ENCODE peak calls at places on chromosomes 5 and 9, in four cellular contexts. W is activated naive CD4-positive, alpha-beta T cell treated with anti-CD3 and anti-CD28 coated beads, Interleukin-2, amount 10 ng/mL, durations not matched to agents 7 days and 5 days; J is D341Med; R is ecto neural progenitor cell. V is an unnamed sample.

GRCh38 chr9:127344373-127344995 is 52.5 kb upstream of the SLC2A8 start:
- DNase-seq in W (no peak), J (no peak), R (no peak), V (no peak)

GRCh38 chr9:79642671-79643070 is 70.9 kb downstream of the TLE4 start:
- DNase-seq in J (no peak), R (no peak), W (no peak), V (no peak)

GRCh38 chr9:3398232-3398648 is 127.6 kb downstream of the RFX3 start:
- DNase-seq in R (no peak), J (no peak), W (no peak), V (no peak)

GRCh38 chr9:98488578-98489312 is 220.0 kb downstream of the GABBR2 start:
- DNase-seq in W (no peak), R (no peak), J (no peak), V (no peak)

GRCh38 chr9:130042406-130042930 is 521 bp downstream of the FNBP1 start:
- DNase-seq in R (no peak), J (peak), W (peak), V (peak)

GRCh38 chr5:57618767-57619381 is 136.3 kb upstream of the ACTBL2 start:
- DNase-seq in J (no peak), W (no peak), R (no peak), V (no peak)

GRCh38 chr9:92666236-92666635 is 3.7 kb downstream of the IPPK start:
- DNase-seq in J (no peak), R (no peak), W (no peak), V (no peak)

GRCh38 chr5:39570418-39571027 is 145.7 kb upstream of the DAB2 start:
- DNase-seq in W (no peak), R (no peak), J (peak), V (peak)

GRCh38 chr9:135307314-135307713 is 172.3 kb upstream of the PPP1R26 start:
- DNase-seq in R (no peak), J (no peak), W (no peak), V (no peak)

GRCh38 chr5:107103522-107103921 is 567.2 kb downstream of the EFNA5 start:
- DNase-seq in W (no peak), J (no peak), R (no peak), V (no peak)

GRCh38 chr9:133657120-133657661 is 21.0 kb downstream of the DBH start:
- DNase-seq in J (no peak), W (no peak), R (no peak), V (no peak)

GRCh38 chr9:128551652-128552152 is 685 bp upstream of the SPTAN1 start:
- DNase-seq in W (no peak), J (no peak), R (no peak), V (no peak)

GRCh38 chr9:116978155-116978554 is 291.1 kb downstream of the TRIM32 start:
- DNase-seq in R (no peak), W (no peak), J (no peak), V (no peak)

GRCh38 chr5:80172067-80172690 is 83.7 kb downstream of the SERINC5 start:
- DNase-seq in J (no peak), R (no peak), W (no peak), V (no peak)

GRCh38 chr5:147098233-147098790 is 136.5 kb upstream of the STK32A start:
- DNase-seq in R (peak), J (peak), W (peak), V (peak)

GRCh38 chr5:33817301-33817700 is 74.5 kb downstream of the ADAMTS12 start:
- DNase-seq in J (no peak), R (no peak), W (no peak), V (no peak)

GRCh38 chr5:31937703-31938102 is 236.4 kb downstream of the GOLPH3 start:
- DNase-seq in J (no peak), W (no peak), R (no peak), V (no peak)

GRCh38 chr9:123401879-123402513 is 46.0 kb downstream of the CRB2 start:
- DNase-seq in R (no peak), W (no peak), J (peak), V (peak)

GRCh38 chr5:59342181-59342580 is 551.3 kb downstream of the PDE4D start:
- DNase-seq in J (no peak), R (no peak), W (no peak), V (peak)

GRCh38 chr9:132409828-132410528 is at the start of gene CFAP77:
- DNase-seq in J (peak), W (peak), R (peak), V (peak)

GRCh38 chr5:7756453-7756852 is 94.5 kb downstream of the CFAP90 start:
- DNase-seq in W (no peak), J (no peak), R (no peak), V (no peak)

GRCh38 chr9:78035369-78035993 is 3.9 kb upstream of the GNAQ start:
- DNase-seq in R (peak), J (peak), W (peak), V (peak)

GRCh38 chr5:10511741-10512640 is 51.9 kb upstream of the ANKRD33B start:
- DNase-seq in J (no peak), W (no peak), R (no peak), V (no peak)

V was measured in SK-N-SH.